ENCODE peak calls at places on chromosomes 11 and 22, in ten cellular contexts. H is cardiac muscle cell, C is DND-41, F is A549, I is psoas muscle, U is mammary epithelial cell, B is right atrium auricular region, G is prostate gland, L is lung, P is GM23338. D is an unnamed sample.

GRCh38 chr22:24975813-24976341 is 23.4 kb downstream of the KIAA1671 start:
- DNase-seq in I (peak; percentile 91), U (no peak), B (peak; percentile 78), P (no peak), L (no peak), H (peak; percentile 72), C (no peak), G (peak; percentile 37), F (no peak), D (no peak)

GRCh38 chr11:120586072-120586471 is 74.5 kb downstream of the GRIK4 start:
- DNase-seq in I (no peak), C (no peak), L (no peak), U (no peak), H (no peak), P (no peak), F (no peak), G (no peak), B (no peak), D (no peak)

GRCh38 chr22:28773461-28773867 is 969 bp downstream of the CCDC117 start:
- DNase-seq in G (no peak), I (no peak), H (peak; percentile 34), F (peak; percentile 8), L (no peak), C (no peak), B (no peak), P (no peak), U (peak; percentile 55), D (no peak)

GRCh38 chr11:108965602-108966001 is 300.7 kb downstream of the DDX10 start:
- DNase-seq in B (no peak), F (no peak), C (no peak), P (no peak), I (no peak), U (peak; percentile 38), L (no peak), G (no peak), H (peak; percentile 88), D (no peak)

GRCh38 chr11:115919341-115920086 is 415.3 kb upstream of the CADM1 start:
- DNase-seq in F (peak; percentile 6), C (no peak), U (peak; percentile 57), G (no peak), L (no peak), H (peak; percentile 6), I (no peak), P (no peak), B (no peak), D (no peak)

GRCh38 chr22:41949297-41949965 is 2.5 kb upstream of the CENPM start:
- DNase-seq in F (no peak), U (no peak), B (no peak), P (no peak), L (no peak), H (no peak), G (no peak), I (no peak), C (no peak), D (no peak)

GRCh38 chr11:17230867-17231851 is 23.4 kb upstream of the PIK3C2A start:
- DNase-seq in C (peak; percentile 73), H (no peak), I (no peak), F (no peak), U (no peak), G (no peak), P (no peak), B (no peak), L (no peak), D (no peak)

GRCh38 chr22:34243023-34243422 is 322.7 kb upstream of the LARGE1 start:
- DNase-seq in U (no peak), F (no peak), I (no peak), G (no peak), B (no peak), P (no peak), H (no peak), C (no peak), L (no peak), D (no peak)

GRCh38 chr11:33533668-33534067 is 167.0 kb downstream of the C11orf91 start:
- DNase-seq in L (no peak), U (peak; percentile 47), C (no peak), F (no peak), I (no peak), B (no peak), P (no peak), G (no peak), H (peak; percentile 72), D (no peak)

DNA sequence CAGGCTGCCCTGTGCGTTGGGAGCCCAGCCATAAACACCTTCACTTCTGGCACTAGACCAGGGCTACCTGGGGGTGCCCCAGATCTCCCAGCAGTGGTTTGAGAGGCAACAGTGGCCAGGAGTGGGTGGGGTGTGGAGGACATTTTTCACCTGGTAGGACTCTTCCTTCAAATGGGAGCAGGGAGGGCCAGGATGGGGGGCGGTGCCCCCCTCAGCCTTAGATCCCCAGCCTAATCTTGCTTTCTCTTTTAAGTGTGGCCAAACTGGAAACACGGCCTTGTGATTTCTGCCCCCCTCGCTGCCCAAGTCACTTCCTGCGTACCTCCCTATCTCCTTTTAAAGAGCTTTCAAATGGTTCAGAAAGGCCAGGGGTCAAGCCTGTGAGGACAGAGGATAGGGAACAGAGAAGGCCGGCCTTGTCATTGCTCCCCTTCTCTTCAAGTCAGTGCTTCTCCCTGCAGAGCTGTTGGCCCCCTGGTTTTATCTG is 799 bp downstream of the KCNJ5 start:
- DNase-seq in B (no peak), C (no peak), I (no peak), G (peak; percentile 43), F (no peak), P (peak; percentile 46), L (peak; percentile 53), H (no peak), U (no peak), D (no peak)
- H3K4me1 ChIP-seq in B (no peaks in the 10 kb centered on the region), C (no peaks in the 10 kb centered on the region), I (peaks cover 6% of the 10 kb centered on the region), G (no peaks in the 10 kb centered on the region), F (no peaks in the 10 kb centered on the region), P (peaks cover 29% of the 10 kb centered on the region), L (peaks cover 2% of the 10 kb centered on the region), H (peaks cover 74% of the 10 kb centered on the region), U (peaks cover 42% of the 10 kb centered on the region), D (peaks cover 10% of the 10 kb centered on the region)

DNA sequence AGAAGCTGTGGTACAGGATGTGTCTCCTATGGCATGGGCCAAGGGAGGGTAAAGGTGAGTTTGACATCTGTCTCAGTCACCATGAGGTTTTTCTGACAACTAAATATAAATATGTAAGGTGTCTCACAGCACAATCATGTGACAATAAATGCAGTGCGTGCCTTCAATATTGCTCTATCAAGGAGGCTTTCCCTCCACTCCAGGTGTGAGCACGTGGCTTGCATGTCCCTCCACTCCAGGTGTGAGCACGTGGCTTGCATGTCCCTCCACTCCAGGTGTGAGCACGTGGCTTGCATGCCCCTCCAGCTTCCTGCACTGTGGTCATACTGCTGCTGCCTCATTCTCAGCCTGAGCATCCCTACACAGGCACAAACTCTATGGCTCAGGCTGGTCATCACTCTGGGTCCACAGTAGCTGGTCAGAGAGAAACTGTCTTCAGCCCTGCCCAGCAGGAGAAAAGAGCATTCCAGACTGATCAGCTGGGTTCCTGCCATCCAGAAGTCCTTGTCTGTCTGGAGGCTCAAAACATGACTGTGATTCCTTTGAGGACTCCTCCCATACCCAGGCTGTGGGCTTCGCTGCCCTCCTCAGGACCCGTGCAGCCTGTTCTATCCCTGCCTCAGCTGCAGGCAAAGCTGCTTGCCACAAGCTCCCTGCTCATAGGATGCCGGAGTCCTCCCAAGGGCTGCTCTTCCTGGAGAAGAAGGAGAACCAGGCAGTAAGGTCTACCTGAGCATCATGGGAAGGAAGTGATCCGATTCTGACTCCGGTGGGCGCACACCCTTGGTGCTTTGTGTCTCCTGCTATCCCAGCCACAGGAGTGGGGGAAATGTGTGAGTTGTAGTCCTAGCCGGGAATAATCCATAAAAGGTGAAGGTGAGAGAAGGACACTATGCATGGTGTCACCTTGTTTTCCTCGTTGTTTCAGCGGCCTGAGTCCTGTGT is 33.4 kb upstream of the VPREB1 start:
- DNase-seq in G (no peak), I (no peak), C (no peak), H (no peak), U (no peak), L (no peak), B (no peak), F (no peak), P (no peak), D (no peak)
- H3K4me3 ChIP-seq in G (no peak overlapping the region), I (no peak overlapping the region), C (no peak overlapping the region), H (no peak overlapping the region), U (no peak overlapping the region), L (no peak overlapping the region), B (no peak overlapping the region), F (no peak overlapping the region), P (no peak overlapping the region), D (no peak overlapping the region)

DNA sequence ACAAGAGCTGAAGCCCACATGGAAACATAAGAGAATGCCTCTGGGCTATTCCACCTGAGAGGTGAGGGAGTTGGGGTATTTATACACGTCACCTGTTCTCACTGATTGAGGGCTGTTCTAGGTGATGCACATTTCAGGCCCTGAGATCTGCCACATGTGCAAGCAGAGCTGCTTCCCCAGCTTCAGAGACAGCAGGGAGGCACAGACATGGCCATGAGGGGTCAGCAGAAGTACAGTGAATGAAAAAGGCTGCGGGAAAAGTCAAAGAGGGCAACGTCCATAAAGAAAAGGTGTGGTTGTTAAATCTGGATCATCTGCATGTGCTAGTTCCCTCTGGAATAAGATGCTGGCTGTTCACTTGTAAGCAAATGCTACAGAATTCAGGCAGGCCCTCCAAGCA is 75.4 kb downstream of the GAB4 start:
- DNase-seq in B (no peak), H (no peak), P (peak; percentile 40), G (no peak), C (no peak), U (peak; percentile 22), F (no peak), I (no peak), L (peak; percentile 13), D (no peak)
- TF ChIP-seq CTCF in B (no peak), H (no peak), P (peak; percentile 46), G (no peak), C (peak; percentile 26), U (peak; percentile 51), F (no peak), I (peak; percentile 36), L (no peak), D (no peak)

DNA sequence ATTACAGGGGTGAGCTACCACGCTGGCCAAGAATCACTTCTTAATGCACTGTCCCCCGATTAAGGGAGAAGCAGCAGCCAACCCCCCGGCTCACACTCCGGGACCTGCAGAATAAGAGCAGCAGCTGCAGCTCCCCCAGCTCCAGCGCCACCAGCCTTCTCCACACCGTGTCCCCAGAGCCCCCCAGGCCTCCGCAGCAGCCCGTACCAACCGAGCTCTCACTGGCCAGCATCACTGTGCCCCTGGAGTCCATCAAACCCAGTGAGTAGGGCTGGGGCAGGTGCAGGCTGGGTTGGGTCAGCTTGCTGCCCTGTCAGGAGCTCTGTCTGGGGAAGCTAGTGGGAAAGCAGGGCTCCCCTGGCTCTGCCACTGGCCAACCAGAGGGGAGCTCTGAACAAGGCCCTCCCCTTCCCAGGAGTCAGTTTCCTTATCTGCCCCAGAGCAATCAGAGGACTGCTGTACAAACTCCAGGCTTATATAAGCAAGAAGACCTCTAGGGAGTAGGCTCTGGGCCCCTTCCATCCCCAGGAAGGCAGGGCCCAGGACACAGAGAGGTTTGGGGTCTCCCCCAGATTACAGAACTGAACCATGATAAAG is 8.5 kb upstream of the SH3BP1 start:
- DNase-seq in L (no peak), G (no peak), B (no peak), I (no peak), F (no peak), H (peak; percentile 55), U (no peak), P (no peak), C (no peak), D (no peak)
- H3K4me1 ChIP-seq in L (peaks cover 7% of the 10 kb centered on the region), G (peaks cover 7% of the 10 kb centered on the region), B (peaks cover 5% of the 10 kb centered on the region), I (peaks cover 38% of the 10 kb centered on the region), F (no peaks in the 10 kb centered on the region), H (peaks cover 30% of the 10 kb centered on the region), U (peaks cover 8% of the 10 kb centered on the region), P (peaks cover 17% of the 10 kb centered on the region), C (peaks cover 2% of the 10 kb centered on the region), D (peaks cover 52% of the 10 kb centered on the region)